ENCODE peak calls at places on chromosomes 6 and 20, in seven cellular contexts. S, D, X, Y, L, Q and N are unnamed samples.

GRCh38 chr6:41966961-41967311 is 25.3 kb upstream of the CCND3 start:
- DNase-seq in Y (no peak), Q (no peak), L (no peak), S (peak; percentile 57), X (no peak), D (no peak), N (no peak)

GRCh38 chr6:142401838-142402237 is 100.0 kb downstream of the ADGRG6 start:
- DNase-seq in X (no peak), Q (no peak), Y (no peak), S (no peak), L (no peak), D (no peak), N (no peak)

GRCh38 chr20:47079047-47079446 is 184.4 kb downstream of the EYA2 start:
- DNase-seq in S (no peak), L (no peak), D (no peak), Y (no peak), X (no peak), Q (no peak), N (no peak)

GRCh38 chr20:13995841-13996240 is 525 bp downstream of the MACROD2 start:
- DNase-seq in S (no peak), X (no peak), Q (no peak), D (no peak), Y (no peak), L (no peak), N (no peak)

GRCh38 chr6:127900935-127901334 is at the start of gene THEMIS:
- DNase-seq in Y (peak; percentile 62), X (no peak), L (peak; percentile 45), S (no peak), D (no peak), Q (no peak), N (peak; percentile 86)

GRCh38 chr6:30810813-30811329 is 66.5 kb upstream of the IER3 start:
- DNase-seq in S (no peak), D (peak; percentile 57), Q (peak; percentile 39), L (no peak), X (no peak), Y (no peak), N (peak; percentile 17)

GRCh38 chr20:63329331-63330083 is 31.6 kb downstream of the CHRNA4 start:
- DNase-seq in Y (no peak), X (no peak), S (no peak), Q (no peak), L (no peak), D (no peak), N (no peak)

GRCh38 chr6:151338816-151339215 is 52.5 kb downstream of the ZBTB2 start:
- DNase-seq in S (no peak), Y (no peak), Q (no peak), L (no peak), D (no peak), X (no peak), N (no peak)